ENCODE peak calls at places on chromosomes 6 and 20, in nine cellular contexts. Q is central memory CD4-positive, alpha-beta T cell; C is HTR-8/SVneo; P is fibroblast of mammary gland; U is activated CD4-positive, alpha-beta T cell treated with anti-CD3 and anti-CD28 coated beads, Interleukin-2, amount 50 U/mL, for 1 hour; R is GM03348; X is pancreas; W is psoas muscle; L is HFFc6. Z is an unnamed sample.

GRCh38 chr6:52284131-52284459 is 447 bp downstream of the MCM3 start:
- DNase-seq in P (peak; percentile 21), U (peak; percentile 22), L (peak; percentile 4), X (peak; percentile 43), C (peak; percentile 31), R (no peak), Q (no peak), W (peak; percentile 54), Z (no peak)

GRCh38 chr20:59141818-59142581 is 21.6 kb upstream of the ZNF831 start:
- DNase-seq in P (peak; percentile 5), R (no peak), X (no peak), U (no peak), W (no peak), C (peak; percentile 48), L (no peak), Q (no peak), Z (no peak)

GRCh38 chr6:137097057-137097456 is 52.3 kb upstream of the IL20RA start:
- DNase-seq in C (no peak), X (no peak), R (no peak), L (no peak), Q (no peak), U (no peak), P (peak; percentile 44), W (no peak), Z (no peak)

GRCh38 chr6:169970306-169970988 is 219.0 kb downstream of the ERMARD start:
- DNase-seq in U (no peak), Q (no peak), L (no peak), R (no peak), X (no peak), W (no peak), C (no peak), P (no peak), Z (no peak)

GRCh38 chr20:15756001-15756400 is 817.2 kb downstream of the KIF16B start:
- DNase-seq in Q (no peak), W (no peak), U (no peak), L (no peak), R (no peak), P (no peak), C (no peak), X (no peak), Z (no peak)

GRCh38 chr6:24743265-24743943 is 24.4 kb upstream of the C6orf62 start:
- DNase-seq in P (peak; percentile 99), C (peak; percentile 70), Q (no peak), W (no peak), U (no peak), X (no peak), R (peak; percentile 77), L (peak; percentile 97), Z (no peak)

GRCh38 chr6:21111399-21111725 is 482.2 kb upstream of the SOX4 start:
- DNase-seq in U (no peak), P (no peak), Q (no peak), W (no peak), L (no peak), R (no peak), C (no peak), X (no peak), Z (no peak)

GRCh38 chr6:20092071-20092566 is 120.2 kb downstream of the MBOAT1 start:
- DNase-seq in P (peak; percentile 63), L (peak; percentile 41), Q (no peak), W (no peak), X (no peak), R (peak; percentile 51), C (peak; percentile 13), U (no peak), Z (no peak)

GRCh38 chr6:82970853-82971252 is 94.8 kb downstream of the UBE3D start:
- DNase-seq in U (no peak), X (no peak), W (no peak), Q (no peak), R (no peak), P (no peak), L (no peak), C (no peak), Z (no peak)

GRCh38 chr6:37490466-37491015 is 9.2 kb downstream of the CCDC167 start:
- DNase-seq in L (no peak), U (no peak), C (no peak), R (no peak), Q (no peak), W (no peak), P (no peak), X (no peak), Z (no peak)

GRCh38 chr6:71321344-71321743 is 32.7 kb downstream of the OGFRL1 start:
- DNase-seq in Q (no peak), X (no peak), W (no peak), P (no peak), C (no peak), L (no peak), U (no peak), R (no peak), Z (no peak)

GRCh38 chr20:38804682-38805501 is 605 bp upstream of the PPP1R16B start:
- DNase-seq in X (no peak), C (no peak), R (no peak), Q (peak; percentile 91), L (no peak), W (peak; percentile 58), U (peak; percentile 67), P (no peak), Z (peak; percentile 53)

GRCh38 chr6:43396408-43397149 is 27.1 kb upstream of the ZNF318 start:
- DNase-seq in L (no peak), X (no peak), W (no peak), Q (no peak), R (no peak), C (no peak), U (no peak), P (no peak), Z (no peak)

GRCh38 chr6:94501546-94501945 is 1075.8 kb upstream of the MANEA start:
- DNase-seq in C (no peak), L (no peak), R (no peak), P (no peak), U (no peak), Q (no peak), X (no peak), W (no peak), Z (no peak)

GRCh38 chr6:69584913-69585729 is 211.7 kb downstream of the LMBRD1 start:
- DNase-seq in C (no peak), X (no peak), W (no peak), R (no peak), P (no peak), U (no peak), Q (no peak), L (no peak), Z (no peak)